ENCODE peak calls at places on chromosomes 16 and 17, in seven cellular contexts. O is uterus, B is heart right ventricle, I is heart left ventricle, M is ovary, L is left ventricle myocardium inferior, U is body of pancreas. P is an unnamed sample. For H3K9me3, the result is how much of the 10 kb centered on the place peaks cover.

GRCh38 chr17:22459331-22459952 is 767.1 kb downstream of the KCNJ18 start:
- DNase-seq in U (no peak), L (no peak), M (no peak), I (no peak), B (no peak), O (no peak), P (no peak)

GRCh38 chr17:78332530-78332929 is 27.3 kb downstream of the SOCS3 start:
- DNase-seq in U (no peak), L (no peak), O (no peak), B (no peak), I (no peak), M (no peak), P (no peak)

GRCh38 chr16:86835981-86836380 is 257.6 kb downstream of the FOXL1 start:
- DNase-seq in U (no peak), M (no peak), I (no peak), L (no peak), O (no peak), B (no peak), P (no peak)

GRCh38 chr16:67302882-67303434 is 23.6 kb downstream of the KCTD19 start:
- DNase-seq in M (no peak), L (no peak), U (no peak), O (no peak), B (no peak), I (no peak), P (no peak)

GRCh38 chr16:50025544-50025931 is 513 bp downstream of the CNEP1R1 start:
- DNase-seq in B (no peak), L (no peak), U (no peak), M (no peak), O (no peak), I (no peak), P (no peak)

GRCh38 chr16:24851700-24852099 is 5.9 kb downstream of the SLC5A11 start:
- DNase-seq in M (no peak), B (no peak), I (no peak), O (no peak), U (no peak), L (no peak), P (no peak)

GRCh38 chr17:74116087-74116717 is 87.3 kb upstream of the RPL38 start:
- DNase-seq in M (no peak), B (no peak), U (no peak), I (no peak), L (no peak), O (no peak), P (no peak)

GRCh38 chr16:25996052-25996451 is 304.3 kb downstream of the HS3ST4 start:
- DNase-seq in I (no peak), B (no peak), M (no peak), U (no peak), L (no peak), O (no peak), P (no peak)

GRCh38 chr16:88376835-88377726 is 5.7 kb upstream of the ZNF469 start:
- DNase-seq in U (no peak), M (no peak), B (no peak), L (peak), I (peak), O (no peak), P (peak)

GRCh38 chr17:48472485-48473281 is 42.7 kb upstream of the SKAP1 start:
- DNase-seq in O (no peak), L (no peak), U (no peak), B (no peak), M (no peak), I (no peak), P (no peak)

GRCh38 chr16:21603920-21604319 is 4.5 kb downstream of the METTL9 start:
- DNase-seq in I (no peak), L (no peak), B (no peak), U (no peak), M (no peak), O (no peak), P (peak)

GRCh38 chr16:66154801-66155200 is 211.7 kb upstream of the CDH5 start:
- DNase-seq in U (no peak), I (no peak), M (no peak), O (no peak), L (no peak), B (no peak), P (no peak)

GRCh38 chr17:72110231-72110952 is 10.4 kb upstream of the SOX9 start:
- DNase-seq in B (no peak), I (no peak), L (no peak), U (no peak), O (no peak), M (no peak), P (no peak)

GRCh38 chr16:28925386-28926228 is 569 bp upstream of the RABEP2 start:
- DNase-seq in B (peak), U (peak), O (peak), L (peak), I (peak), M (no peak), P (peak)

GRCh38 chr16:77057161-77057736 is 133.7 kb upstream of the MON1B start:
- DNase-seq in B (no peak), I (no peak), O (no peak), L (no peak), M (no peak), U (no peak), P (no peak)

GRCh38 chr17:45705123-45706009 is 78.8 kb upstream of the CRHR1 start:
- DNase-seq in B (no peak), O (no peak), I (no peak), L (no peak), U (no peak), M (no peak), P (no peak)

GRCh38 chr17:7875804-7876203 is 12.8 kb upstream of the CHD3 start:
- DNase-seq in B (no peak), O (no peak), L (no peak), I (no peak), M (no peak), U (no peak), P (no peak)

GRCh38 chr17:61409301-61410099 is 9.9 kb downstream of the TBX2 start:
- DNase-seq in O (peak), M (peak), L (no peak), U (peak), B (peak), I (peak), P (peak)

GRCh38 chr17:9702916-9703780 is 57.8 kb downstream of the USP43 start:
- DNase-seq in I (no peak), O (no peak), L (no peak), B (no peak), M (no peak), U (no peak), P (no peak)

GRCh38 chr17:29855686-29856085 is 74.3 kb downstream of the SSH2 start:
- DNase-seq in O (no peak), B (no peak), U (no peak), L (no peak), I (no peak), M (no peak), P (no peak)

GRCh38 chr17:62703269-62703775 is 75.9 kb downstream of the MRC2 start:
- DNase-seq in M (no peak), B (no peak), U (peak), O (peak), L (no peak), I (peak), P (peak)

GRCh38 chr16:89193021-89193575 is 7.2 kb downstream of the SLC22A31 start:
- DNase-seq in B (peak), U (peak), O (no peak), L (peak), I (peak), M (peak), P (peak)

GRCh38 chr17:50424246-50425000 is 1.6 kb upstream of the ACSF2 start:
- DNase-seq in O (no peak), B (no peak), L (no peak), M (no peak), I (no peak), U (no peak), P (no peak)

GRCh38 chr17:44607836-44608690 is 48.2 kb upstream of the MEIOC start:
- DNase-seq in U (no peak), O (no peak), M (no peak), I (no peak), L (no peak), B (no peak), P (peak)

GRCh38 chr16:4746991-4747574 is 12.7 kb downstream of the DNAAF8 start:
- DNase-seq in I (no peak), B (no peak), O (peak), U (no peak), M (peak), L (no peak), P (peak)

GRCh38 chr17:7285679-7286078 is 4.2 kb downstream of the SLC2A4 start:
- DNase-seq in B (no peak), L (no peak), I (no peak), U (no peak), O (no peak), M (no peak), P (no peak)

GRCh38 chr16:11596572-11597226 is 10.0 kb upstream of the LITAF start:
- DNase-seq in M (no peak), B (no peak), U (no peak), L (no peak), O (no peak), I (no peak), P (no peak)

GRCh38 chr16:15041260-15042011 is 14.4 kb downstream of the NTAN1 start:
- DNase-seq in O (peak), M (peak), U (peak), I (peak), B (peak), L (peak), P (no peak)

GRCh38 chr16:28098171-28098958 is 34.9 kb upstream of the GSG1L start:
- DNase-seq in O (no peak), M (no peak), B (no peak), U (no peak), I (no peak), L (no peak), P (no peak)

GRCh38 chr17:50918933-50919296 is 52.8 kb upstream of the TOB1 start:
- DNase-seq in U (no peak), O (no peak), M (no peak), I (no peak), B (no peak), L (no peak), P (no peak)

GRCh38 chr17:17781591-17782424 is 55.0 kb downstream of the SREBF1 start:
- DNase-seq in O (peak), U (peak), L (peak), B (peak), I (peak), M (peak), P (peak)

GRCh38 chr16:88461291-88462269 is 8.5 kb downstream of the ZFPM1 start:
- DNase-seq in O (no peak), U (peak), M (no peak), I (no peak), L (no peak), B (no peak), P (no peak)

GRCh38 chr16:89490386-89491237 is at the start of gene ANKRD11:
- DNase-seq in L (peak), B (peak), I (peak), M (peak), U (peak), O (peak), P (peak)

GRCh38 chr17:67718325-67718941 is 697 bp downstream of the NOL11 start:
- DNase-seq in O (no peak), L (no peak), U (no peak), M (no peak), B (no peak), I (no peak), P (peak)

DNA sequence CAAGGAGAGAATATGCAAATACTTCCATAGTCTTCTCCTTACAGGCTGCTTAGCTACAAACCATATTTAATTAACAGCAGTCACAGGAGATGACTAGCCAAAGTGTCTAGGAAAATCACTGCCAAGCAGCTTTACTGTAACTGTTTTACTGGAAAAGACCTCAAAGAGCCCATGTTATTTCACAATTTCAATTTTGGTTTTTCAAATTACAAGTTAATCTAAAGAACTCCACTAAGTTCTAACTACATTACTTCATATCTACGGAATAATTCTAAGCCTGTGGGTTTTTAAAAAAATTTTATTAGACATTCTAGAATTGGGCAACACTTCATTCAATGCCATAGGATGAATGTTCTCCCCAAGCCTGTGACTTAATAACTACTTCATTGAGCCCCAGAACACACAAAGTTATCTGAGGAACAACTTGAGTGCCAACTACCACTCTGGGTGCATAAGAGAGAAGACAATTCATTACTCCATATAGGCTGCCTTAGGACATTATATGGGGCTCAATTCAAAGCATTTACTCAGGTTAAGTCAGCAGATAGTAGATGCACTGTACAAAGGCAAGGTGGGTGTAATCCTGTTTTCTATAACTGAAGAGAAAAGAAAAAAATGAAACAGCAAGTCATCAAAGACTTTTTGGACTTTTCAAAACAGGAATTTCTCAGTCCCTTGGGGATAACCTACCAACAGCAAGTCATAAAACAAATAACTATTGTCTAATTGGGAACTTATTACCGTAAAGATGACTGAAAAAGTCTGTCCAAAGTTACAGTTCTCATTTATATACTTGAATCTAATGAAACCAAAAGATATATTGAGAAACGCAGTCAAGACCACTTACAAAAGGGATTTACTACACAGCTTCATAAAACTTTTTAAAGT is 33.0 kb downstream of the STAT3 start:
- DNase-seq in U (no peak), O (no peak), M (no peak), I (no peak), B (no peak), L (no peak), P (no peak)
- H3K4me3 ChIP-seq in U (no peak), O (no peak), M (no peak), I (no peak), B (no peak), L (no peak), P (no peak)

GRCh38 chr17:3260163-3260562 is 38.0 kb downstream of the OR3A1 start:
- DNase-seq in U (no peak), I (no peak), M (no peak), O (no peak), B (no peak), L (no peak), P (no peak)
- H3K9me3 ChIP-seq in U (under half), I (under half), M (under half), O (under half), B (under half), L (under half), P (under half)

GRCh38 chr16:79595261-79595660 is 5.3 kb downstream of the MAF start:
- DNase-seq in L (no peak), U (no peak), M (no peak), B (no peak), O (no peak), I (no peak), P (no peak)
- H3K4me3 ChIP-seq in L (peak), U (no peak), M (peak), B (peak), O (peak), I (peak), P (no peak)

GRCh38 chr17:16552637-16553045 is 16.4 kb downstream of the ZNF287 start:
- DNase-seq in U (no peak), M (no peak), L (no peak), I (no peak), B (no peak), O (no peak), P (no peak)
- H3K9me3 ChIP-seq in U (under half), M (under half), L (half or more), I (half or more), B (half or more), O (under half), P (under half)

GRCh38 chr17:2797632-2798031 is 1.4 kb downstream of the RAP1GAP2 start:
- DNase-seq in I (peak), O (no peak), U (peak), L (no peak), M (no peak), B (no peak), P (no peak)
- H3K4me3 ChIP-seq in I (no peak), O (no peak), U (no peak), L (no peak), M (no peak), B (no peak), P (no peak)

DNA sequence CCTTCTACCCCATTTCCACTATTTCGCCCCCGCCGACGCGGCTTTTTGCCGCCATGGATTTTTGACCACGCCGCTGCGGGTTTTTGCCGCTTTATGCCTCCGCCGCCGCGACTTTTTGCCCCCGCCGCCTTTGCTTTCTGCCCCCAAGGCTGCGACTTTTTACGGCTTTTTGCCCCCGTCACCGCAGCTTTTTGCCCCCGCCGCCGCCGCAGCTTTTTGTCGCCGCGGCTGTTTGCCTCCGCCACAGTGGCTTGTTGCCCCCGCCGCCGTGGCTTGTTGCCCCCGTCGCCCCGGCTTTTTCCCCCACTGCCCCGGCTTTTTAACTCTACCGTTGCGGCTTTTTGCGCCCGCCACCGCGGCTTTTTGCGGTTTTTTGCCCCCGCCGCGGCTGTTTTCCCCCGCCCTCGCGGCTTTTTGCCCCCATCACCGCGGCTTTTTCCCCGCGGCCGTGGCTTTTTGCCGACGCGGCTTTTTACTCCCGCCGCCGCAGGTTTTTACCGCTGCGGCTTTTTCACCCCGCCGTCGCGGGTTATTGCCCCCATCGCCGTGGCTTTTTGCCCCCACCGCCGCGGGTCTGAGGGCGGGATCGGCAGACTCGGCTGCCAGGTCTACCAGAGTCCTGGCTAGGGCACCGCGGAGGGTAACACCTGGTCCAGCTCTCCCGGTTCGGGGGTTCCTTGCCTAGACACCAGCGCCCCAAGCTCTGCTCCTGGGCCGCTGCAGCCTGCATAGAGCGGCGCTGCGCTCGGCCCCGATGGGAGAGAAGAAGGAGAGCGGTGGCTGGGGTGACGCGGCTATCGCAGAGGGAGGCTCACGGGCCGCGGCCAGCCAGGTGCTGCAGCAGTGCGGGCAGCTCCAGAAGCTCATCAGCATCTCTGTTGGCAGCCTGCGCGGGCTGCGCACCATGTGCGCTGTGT is 562.7 kb upstream of the WSB1 start:
- DNase-seq in M (no peak), B (no peak), U (no peak), L (no peak), O (no peak), I (no peak), P (no peak)
- H3K9me3 ChIP-seq in M (under half), B (under half), U (under half), L (under half), O (under half), I (under half), P (under half)

GRCh38 chr17:64125937-64126336 is 4.0 kb downstream of the ERN1 start:
- DNase-seq in M (no peak), L (no peak), B (no peak), O (no peak), I (no peak), U (no peak), P (no peak)
- H3K4me3 ChIP-seq in M (no peak), L (no peak), B (no peak), O (no peak), I (no peak), U (no peak), P (no peak)

GRCh38 chr16:3317315-3317999 is 12.2 kb downstream of the ZNF75A start:
- DNase-seq in O (no peak), M (no peak), U (no peak), I (no peak), L (no peak), B (no peak), P (no peak)

GRCh38 chr16:3306078-3306477 is 781 bp downstream of the ZNF75A start:
- DNase-seq in I (no peak), L (no peak), O (no peak), U (no peak), B (no peak), M (no peak), P (no peak)

GRCh38 chr16:3311496-3311895 is 6.2 kb downstream of the ZNF75A start:
- DNase-seq in U (no peak), B (no peak), O (no peak), L (no peak), I (no peak), M (no peak), P (no peak)
- H3K9me3 ChIP-seq in U (half or more), B (under half), O (under half), L (half or more), I (under half), M (half or more), P (under half)

P was measured in BE2C.